ENCODE peak calls at places on chromosomes 16 and 17, in eight cellular contexts. One of them, this sample, is unnamed. For H3K36me3, the result is how much of the 10 kb centered on the place peaks cover.

GRCh38 chr16:19179890-19180490 is 11.9 kb downstream of the SYT17 start:
- DNase-seq in right lobe of liver: no peak
- DNase-seq in tibial artery: peak
- DNase-seq in upper lobe of right lung: peak
- DNase-seq in BE2C: peak
- DNase-seq in neural progenitor cell: peak
- DNase-seq in sigmoid colon: peak
- DNase-seq in uterus: peak
- DNase-seq in this sample: peak

GRCh38 chr16:3732171-3732570 is 14.8 kb upstream of the TRAP1 start:
- DNase-seq in right lobe of liver: no peak
- DNase-seq in tibial artery: peak
- DNase-seq in upper lobe of right lung: peak
- DNase-seq in BE2C: no peak
- DNase-seq in neural progenitor cell: no peak
- DNase-seq in sigmoid colon: peak
- DNase-seq in uterus: no peak
- DNase-seq in this sample: no peak

GRCh38 chr17:60065136-60065535 is 13.6 kb downstream of the HEATR6 start:
- DNase-seq in right lobe of liver: no peak
- DNase-seq in tibial artery: no peak
- DNase-seq in upper lobe of right lung: no peak
- DNase-seq in BE2C: no peak
- DNase-seq in neural progenitor cell: no peak
- DNase-seq in sigmoid colon: no peak
- DNase-seq in uterus: no peak
- DNase-seq in this sample: no peak

GRCh38 chr16:87602821-87603683 is 744 bp downstream of the JPH3 start:
- DNase-seq in right lobe of liver: no peak
- DNase-seq in tibial artery: no peak
- DNase-seq in upper lobe of right lung: no peak
- DNase-seq in BE2C: peak
- DNase-seq in neural progenitor cell: peak
- DNase-seq in sigmoid colon: no peak
- DNase-seq in uterus: no peak
- DNase-seq in this sample: no peak

GRCh38 chr17:77490361-77491183 is 349.8 kb downstream of the SEC14L1 start:
- DNase-seq in right lobe of liver: no peak
- DNase-seq in tibial artery: peak
- DNase-seq in upper lobe of right lung: peak
- DNase-seq in BE2C: peak
- DNase-seq in neural progenitor cell: no peak
- DNase-seq in sigmoid colon: peak
- DNase-seq in uterus: peak
- DNase-seq in this sample: peak

GRCh38 chr16:63461248-63461841 is 1425.1 kb upstream of the CDH8 start:
- DNase-seq in right lobe of liver: no peak
- DNase-seq in tibial artery: no peak
- DNase-seq in upper lobe of right lung: no peak
- DNase-seq in BE2C: peak
- DNase-seq in neural progenitor cell: peak
- DNase-seq in sigmoid colon: no peak
- DNase-seq in uterus: no peak
- DNase-seq in this sample: no peak

GRCh38 chr17:62627904-62628603 is 584 bp downstream of the MRC2 start:
- DNase-seq in right lobe of liver: no peak
- DNase-seq in tibial artery: peak
- DNase-seq in upper lobe of right lung: peak
- DNase-seq in BE2C: peak
- DNase-seq in neural progenitor cell: peak
- DNase-seq in sigmoid colon: peak
- DNase-seq in uterus: peak
- DNase-seq in this sample: no peak

GRCh38 chr17:47192549-47192948 is 3.5 kb upstream of the CDC27 start:
- DNase-seq in right lobe of liver: no peak
- DNase-seq in tibial artery: no peak
- DNase-seq in upper lobe of right lung: no peak
- DNase-seq in BE2C: no peak
- DNase-seq in neural progenitor cell: no peak
- DNase-seq in sigmoid colon: no peak
- DNase-seq in uterus: no peak
- DNase-seq in this sample: no peak

GRCh38 chr16:57140866-57141668 is 44.8 kb downstream of the PSME3IP1 start:
- DNase-seq in right lobe of liver: no peak
- DNase-seq in tibial artery: peak
- DNase-seq in upper lobe of right lung: peak
- DNase-seq in BE2C: no peak
- DNase-seq in neural progenitor cell: no peak
- DNase-seq in sigmoid colon: peak
- DNase-seq in uterus: no peak
- DNase-seq in this sample: no peak

GRCh38 chr16:84450176-84450865 is 54.1 kb downstream of the MEAK7 start:
- DNase-seq in right lobe of liver: no peak
- DNase-seq in tibial artery: peak
- DNase-seq in upper lobe of right lung: peak
- DNase-seq in BE2C: no peak
- DNase-seq in neural progenitor cell: no peak
- DNase-seq in sigmoid colon: peak
- DNase-seq in uterus: no peak
- DNase-seq in this sample: no peak

GRCh38 chr17:57420674-57421392 is 164.5 kb downstream of the MSI2 start:
- DNase-seq in right lobe of liver: no peak
- DNase-seq in tibial artery: no peak
- DNase-seq in upper lobe of right lung: no peak
- DNase-seq in BE2C: peak
- DNase-seq in neural progenitor cell: no peak
- DNase-seq in sigmoid colon: no peak
- DNase-seq in uterus: peak
- DNase-seq in this sample: no peak

GRCh38 chr16:2826591-2827480 is 3.3 kb upstream of the ZG16B start:
- DNase-seq in right lobe of liver: no peak
- DNase-seq in tibial artery: peak
- DNase-seq in upper lobe of right lung: peak
- DNase-seq in BE2C: no peak
- DNase-seq in neural progenitor cell: no peak
- DNase-seq in sigmoid colon: peak
- DNase-seq in uterus: no peak
- DNase-seq in this sample: peak

GRCh38 chr16:88735616-88736015 is 29.3 kb downstream of the CTU2 start:
- DNase-seq in right lobe of liver: no peak
- DNase-seq in tibial artery: no peak
- DNase-seq in upper lobe of right lung: no peak
- DNase-seq in BE2C: no peak
- DNase-seq in neural progenitor cell: no peak
- DNase-seq in sigmoid colon: no peak
- DNase-seq in uterus: no peak
- DNase-seq in this sample: no peak

GRCh38 chr16:68351991-68352431 is 41.2 kb downstream of the PRMT7 start:
- DNase-seq in right lobe of liver: no peak
- DNase-seq in tibial artery: no peak
- DNase-seq in upper lobe of right lung: no peak
- DNase-seq in BE2C: no peak
- DNase-seq in neural progenitor cell: no peak
- DNase-seq in sigmoid colon: no peak
- DNase-seq in uterus: no peak
- DNase-seq in this sample: no peak

DNA sequence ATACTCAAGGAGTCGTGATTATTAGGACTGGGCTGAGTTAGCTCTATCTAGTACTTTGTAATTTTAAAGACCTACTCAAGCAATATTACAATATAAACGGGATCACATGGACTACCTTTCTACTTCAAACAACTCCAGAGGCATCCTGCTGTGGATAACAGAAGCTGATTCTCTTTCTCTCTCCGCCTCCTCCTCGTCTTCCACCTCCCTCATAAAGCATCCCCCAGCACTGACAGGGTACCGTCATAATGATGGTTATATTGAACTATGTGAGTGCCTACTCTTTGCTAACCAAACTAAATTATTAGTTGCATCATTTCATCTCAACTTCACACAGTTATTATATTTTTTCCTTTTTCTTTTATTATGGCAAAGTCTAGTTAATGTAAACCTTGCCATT is 165.4 kb upstream of the FOXF1 start:
- DNase-seq in right lobe of liver: no peak
- DNase-seq in tibial artery: no peak
- DNase-seq in upper lobe of right lung: no peak
- DNase-seq in BE2C: no peak
- DNase-seq in neural progenitor cell: no peak
- DNase-seq in sigmoid colon: peak
- DNase-seq in uterus: no peak
- DNase-seq in this sample: no peak
- H3K36me3 ChIP-seq in right lobe of liver: under half
- H3K36me3 ChIP-seq in tibial artery: under half
- H3K36me3 ChIP-seq in upper lobe of right lung: under half
- H3K36me3 ChIP-seq in BE2C: under half
- H3K36me3 ChIP-seq in neural progenitor cell: under half
- H3K36me3 ChIP-seq in sigmoid colon: under half
- H3K36me3 ChIP-seq in uterus: under half
- H3K36me3 ChIP-seq in this sample: under half

GRCh38 chr17:75877752-75878173 is 618 bp downstream of the TRIM47 start:
- DNase-seq in right lobe of liver: peak
- DNase-seq in tibial artery: peak
- DNase-seq in upper lobe of right lung: peak
- DNase-seq in BE2C: peak
- DNase-seq in neural progenitor cell: peak
- DNase-seq in sigmoid colon: peak
- DNase-seq in uterus: peak
- DNase-seq in this sample: peak
- TF ChIP-seq CTCF in right lobe of liver: peak
- TF ChIP-seq CTCF in tibial artery: peak
- TF ChIP-seq CTCF in upper lobe of right lung: peak
- TF ChIP-seq CTCF in BE2C: peak
- TF ChIP-seq CTCF in neural progenitor cell: peak
- TF ChIP-seq CTCF in sigmoid colon: peak
- TF ChIP-seq CTCF in uterus: no peak
- TF ChIP-seq CTCF in this sample: peak

GRCh38 chr16:51374790-51375189 is 223.7 kb upstream of the SALL1 start:
- DNase-seq in right lobe of liver: no peak
- DNase-seq in tibial artery: no peak
- DNase-seq in upper lobe of right lung: no peak
- DNase-seq in BE2C: no peak
- DNase-seq in neural progenitor cell: no peak
- DNase-seq in sigmoid colon: no peak
- DNase-seq in uterus: no peak
- DNase-seq in this sample: no peak

GRCh38 chr16:51376080-51376479 is 225.0 kb upstream of the SALL1 start:
- DNase-seq in right lobe of liver: no peak
- DNase-seq in tibial artery: no peak
- DNase-seq in upper lobe of right lung: no peak
- DNase-seq in BE2C: no peak
- DNase-seq in neural progenitor cell: no peak
- DNase-seq in sigmoid colon: no peak
- DNase-seq in uterus: no peak
- DNase-seq in this sample: no peak

DNA sequence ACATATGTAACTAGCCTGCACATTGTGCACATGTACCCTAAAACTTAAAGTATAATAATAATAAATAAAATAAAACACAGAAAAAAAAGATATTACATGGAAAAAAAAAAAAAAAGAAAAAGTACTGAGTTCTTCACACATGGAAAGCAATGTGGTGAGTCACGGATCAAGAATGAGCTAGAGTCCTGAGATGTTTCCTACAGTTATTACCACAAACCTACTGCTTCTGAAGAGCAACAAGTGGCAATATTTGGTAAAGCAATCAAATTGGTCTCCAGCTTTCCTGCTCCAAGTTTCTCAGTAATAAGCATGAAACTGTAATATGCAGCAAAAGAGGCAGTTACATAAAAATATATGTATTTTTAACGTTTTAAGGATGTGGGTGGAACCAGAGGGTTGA is 223.3 kb upstream of the SALL1 start:
- DNase-seq in right lobe of liver: no peak
- DNase-seq in tibial artery: no peak
- DNase-seq in upper lobe of right lung: no peak
- DNase-seq in BE2C: no peak
- DNase-seq in neural progenitor cell: no peak
- DNase-seq in sigmoid colon: no peak
- DNase-seq in uterus: no peak
- DNase-seq in this sample: no peak
- H3K36me3 ChIP-seq in right lobe of liver: under half
- H3K36me3 ChIP-seq in tibial artery: under half
- H3K36me3 ChIP-seq in upper lobe of right lung: under half
- H3K36me3 ChIP-seq in BE2C: under half
- H3K36me3 ChIP-seq in neural progenitor cell: under half
- H3K36me3 ChIP-seq in sigmoid colon: under half
- H3K36me3 ChIP-seq in uterus: under half
- H3K36me3 ChIP-seq in this sample: under half

GRCh38 chr16:4846901-4847773 is at the start of the genes GLYR1 and UBN1:
- DNase-seq in right lobe of liver: peak
- DNase-seq in tibial artery: peak
- DNase-seq in upper lobe of right lung: peak
- DNase-seq in BE2C: peak
- DNase-seq in neural progenitor cell: peak
- DNase-seq in sigmoid colon: peak
- DNase-seq in uterus: peak
- DNase-seq in this sample: peak
- TF ChIP-seq CTCF in right lobe of liver: no peak
- TF ChIP-seq CTCF in tibial artery: no peak
- TF ChIP-seq CTCF in upper lobe of right lung: no peak
- TF ChIP-seq CTCF in BE2C: no peak
- TF ChIP-seq CTCF in neural progenitor cell: no peak
- TF ChIP-seq CTCF in sigmoid colon: no peak
- TF ChIP-seq CTCF in uterus: no peak
- TF ChIP-seq CTCF in this sample: no peak

DNA sequence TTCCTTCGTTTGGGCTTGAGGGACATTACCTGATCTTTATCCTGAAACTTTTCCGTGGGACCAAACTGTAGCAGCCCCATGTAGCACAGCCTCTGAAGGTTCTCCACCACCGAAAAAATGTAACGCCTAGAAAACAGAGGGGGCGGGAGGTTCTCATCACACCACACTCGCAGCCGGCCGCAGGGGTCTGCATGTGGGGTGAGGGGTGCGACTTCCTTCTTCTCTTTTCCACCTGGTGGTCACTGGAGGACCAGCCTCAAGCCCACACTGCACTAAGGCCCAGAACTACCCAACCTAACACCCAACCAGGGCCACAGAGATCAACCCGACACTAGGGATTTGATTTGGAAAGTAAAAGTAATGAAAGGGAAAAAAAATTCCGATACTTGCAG is 57.1 kb downstream of the GTF3C1 start:
- DNase-seq in right lobe of liver: no peak
- DNase-seq in tibial artery: no peak
- DNase-seq in upper lobe of right lung: no peak
- DNase-seq in BE2C: no peak
- DNase-seq in neural progenitor cell: no peak
- DNase-seq in sigmoid colon: no peak
- DNase-seq in uterus: no peak
- DNase-seq in this sample: no peak
- H3K36me3 ChIP-seq in right lobe of liver: under half
- H3K36me3 ChIP-seq in tibial artery: half or more
- H3K36me3 ChIP-seq in upper lobe of right lung: half or more
- H3K36me3 ChIP-seq in BE2C: half or more
- H3K36me3 ChIP-seq in neural progenitor cell: under half
- H3K36me3 ChIP-seq in sigmoid colon: half or more
- H3K36me3 ChIP-seq in uterus: under half
- H3K36me3 ChIP-seq in this sample: half or more